ENCODE peak calls at places on chromosomes 7 and 10, in eight cellular contexts. One of them, this sample, is unnamed.

GRCh38 chr10:73553316-73553715 is 37.8 kb downstream of the USP54 start:
- DNase-seq in stimulated activated CD4-positive, alpha-beta T cell treated with anti-CD3 and anti-CD28 coated beads, Interleukin-12 subunit alpha, Interleukin-12 subunit beta, amount 100 ng/mL, for 4 hours: no peak
- DNase-seq in fibroblast of the conjunctiva: no peak
- DNase-seq in T-cell: no peak
- DNase-seq in amniotic stem cell: no peak
- DNase-seq in CD4-positive, CD25-positive, alpha-beta regulatory T cell: no peak
- DNase-seq in HS-5: no peak
- DNase-seq in cardiac muscle cell: no peak
- DNase-seq in this sample: no peak

GRCh38 chr7:63028376-63029206 is 970.1 kb upstream of the ZNF722 start:
- DNase-seq in T-cell: no peak
- DNase-seq in cardiac muscle cell: no peak
- DNase-seq in HS-5: no peak
- DNase-seq in fibroblast of the conjunctiva: no peak
- DNase-seq in stimulated activated CD4-positive, alpha-beta T cell treated with anti-CD3 and anti-CD28 coated beads, Interleukin-12 subunit alpha, Interleukin-12 subunit beta, amount 100 ng/mL, for 4 hours: no peak
- DNase-seq in amniotic stem cell: no peak
- DNase-seq in CD4-positive, CD25-positive, alpha-beta regulatory T cell: no peak
- DNase-seq in this sample: no peak

GRCh38 chr10:86878973-86879781 is 78.2 kb downstream of the MMRN2 start:
- DNase-seq in stimulated activated CD4-positive, alpha-beta T cell treated with anti-CD3 and anti-CD28 coated beads, Interleukin-12 subunit alpha, Interleukin-12 subunit beta, amount 100 ng/mL, for 4 hours: no peak
- DNase-seq in HS-5: no peak
- DNase-seq in CD4-positive, CD25-positive, alpha-beta regulatory T cell: no peak
- DNase-seq in T-cell: no peak
- DNase-seq in cardiac muscle cell: no peak
- DNase-seq in amniotic stem cell: no peak
- DNase-seq in fibroblast of the conjunctiva: no peak
- DNase-seq in this sample: no peak

GRCh38 chr10:89852872-89853271 is 151.5 kb downstream of the KIF20B start:
- DNase-seq in CD4-positive, CD25-positive, alpha-beta regulatory T cell: no peak
- DNase-seq in fibroblast of the conjunctiva: no peak
- DNase-seq in T-cell: no peak
- DNase-seq in HS-5: no peak
- DNase-seq in stimulated activated CD4-positive, alpha-beta T cell treated with anti-CD3 and anti-CD28 coated beads, Interleukin-12 subunit alpha, Interleukin-12 subunit beta, amount 100 ng/mL, for 4 hours: no peak
- DNase-seq in cardiac muscle cell: no peak
- DNase-seq in amniotic stem cell: no peak
- DNase-seq in this sample: no peak

GRCh38 chr10:60942604-60943269 is 1.2 kb downstream of the RHOBTB1 start:
- DNase-seq in amniotic stem cell: no peak
- DNase-seq in stimulated activated CD4-positive, alpha-beta T cell treated with anti-CD3 and anti-CD28 coated beads, Interleukin-12 subunit alpha, Interleukin-12 subunit beta, amount 100 ng/mL, for 4 hours: peak; percentile 2
- DNase-seq in CD4-positive, CD25-positive, alpha-beta regulatory T cell: peak; percentile 1
- DNase-seq in cardiac muscle cell: peak; percentile 47
- DNase-seq in fibroblast of the conjunctiva: no peak
- DNase-seq in HS-5: no peak
- DNase-seq in T-cell: no peak
- DNase-seq in this sample: no peak

GRCh38 chr10:17290226-17290625 is 62.2 kb downstream of the VIM start:
- DNase-seq in T-cell: no peak
- DNase-seq in stimulated activated CD4-positive, alpha-beta T cell treated with anti-CD3 and anti-CD28 coated beads, Interleukin-12 subunit alpha, Interleukin-12 subunit beta, amount 100 ng/mL, for 4 hours: no peak
- DNase-seq in fibroblast of the conjunctiva: no peak
- DNase-seq in amniotic stem cell: no peak
- DNase-seq in CD4-positive, CD25-positive, alpha-beta regulatory T cell: peak; percentile 26
- DNase-seq in cardiac muscle cell: peak; percentile 8
- DNase-seq in HS-5: no peak
- DNase-seq in this sample: no peak

GRCh38 chr10:114380060-114380459 is 24.2 kb downstream of the AFAP1L2 start:
- DNase-seq in fibroblast of the conjunctiva: no peak
- DNase-seq in amniotic stem cell: no peak
- DNase-seq in HS-5: no peak
- DNase-seq in CD4-positive, CD25-positive, alpha-beta regulatory T cell: no peak
- DNase-seq in stimulated activated CD4-positive, alpha-beta T cell treated with anti-CD3 and anti-CD28 coated beads, Interleukin-12 subunit alpha, Interleukin-12 subunit beta, amount 100 ng/mL, for 4 hours: no peak
- DNase-seq in T-cell: no peak
- DNase-seq in cardiac muscle cell: no peak
- DNase-seq in this sample: no peak

GRCh38 chr10:89342219-89342966 is 14.6 kb downstream of the IFIT3 start:
- DNase-seq in T-cell: no peak
- DNase-seq in HS-5: peak; percentile 70
- DNase-seq in amniotic stem cell: no peak
- DNase-seq in CD4-positive, CD25-positive, alpha-beta regulatory T cell: no peak
- DNase-seq in stimulated activated CD4-positive, alpha-beta T cell treated with anti-CD3 and anti-CD28 coated beads, Interleukin-12 subunit alpha, Interleukin-12 subunit beta, amount 100 ng/mL, for 4 hours: no peak
- DNase-seq in cardiac muscle cell: peak; percentile 84
- DNase-seq in fibroblast of the conjunctiva: peak; percentile 88
- DNase-seq in this sample: peak; percentile 66

GRCh38 chr7:41319601-41320000 is 383.3 kb downstream of the INHBA start:
- DNase-seq in amniotic stem cell: no peak
- DNase-seq in cardiac muscle cell: no peak
- DNase-seq in stimulated activated CD4-positive, alpha-beta T cell treated with anti-CD3 and anti-CD28 coated beads, Interleukin-12 subunit alpha, Interleukin-12 subunit beta, amount 100 ng/mL, for 4 hours: no peak
- DNase-seq in T-cell: no peak
- DNase-seq in fibroblast of the conjunctiva: no peak
- DNase-seq in CD4-positive, CD25-positive, alpha-beta regulatory T cell: no peak
- DNase-seq in HS-5: no peak
- DNase-seq in this sample: no peak

GRCh38 chr7:132997505-132997904 is 84.4 kb downstream of the CHCHD3 start:
- DNase-seq in amniotic stem cell: no peak
- DNase-seq in T-cell: no peak
- DNase-seq in stimulated activated CD4-positive, alpha-beta T cell treated with anti-CD3 and anti-CD28 coated beads, Interleukin-12 subunit alpha, Interleukin-12 subunit beta, amount 100 ng/mL, for 4 hours: no peak
- DNase-seq in CD4-positive, CD25-positive, alpha-beta regulatory T cell: no peak
- DNase-seq in cardiac muscle cell: no peak
- DNase-seq in HS-5: no peak
- DNase-seq in fibroblast of the conjunctiva: no peak
- DNase-seq in this sample: no peak

GRCh38 chr7:32066441-32066840 is 3.8 kb downstream of the PDE1C start:
- DNase-seq in T-cell: no peak
- DNase-seq in CD4-positive, CD25-positive, alpha-beta regulatory T cell: no peak
- DNase-seq in HS-5: no peak
- DNase-seq in stimulated activated CD4-positive, alpha-beta T cell treated with anti-CD3 and anti-CD28 coated beads, Interleukin-12 subunit alpha, Interleukin-12 subunit beta, amount 100 ng/mL, for 4 hours: no peak
- DNase-seq in amniotic stem cell: no peak
- DNase-seq in fibroblast of the conjunctiva: no peak
- DNase-seq in cardiac muscle cell: no peak
- DNase-seq in this sample: no peak